ENCODE peak calls at places on chromosomes 12 and 14, in ten cellular contexts. One of them, this sample, is unnamed.

GRCh38 chr12:87160848-87161601 is 868.2 kb downstream of the C12orf50 start:
- DNase-seq in AG04450: no peak
- DNase-seq in heart right ventricle: no peak
- DNase-seq in fibroblast of pulmonary artery: no peak
- DNase-seq in BE2C: no peak
- DNase-seq in heart left ventricle: no peak
- DNase-seq in tibial nerve: no peak
- DNase-seq in HFFc6: no peak
- DNase-seq in ovary: no peak
- DNase-seq in AG04449: no peak
- DNase-seq in this sample: no peak

GRCh38 chr12:12684375-12685106 is 11.4 kb downstream of the GPR19 start:
- DNase-seq in ovary: no peak
- DNase-seq in heart left ventricle: no peak
- DNase-seq in BE2C: peak
- DNase-seq in tibial nerve: no peak
- DNase-seq in AG04450: no peak
- DNase-seq in AG04449: no peak
- DNase-seq in HFFc6: peak
- DNase-seq in heart right ventricle: peak
- DNase-seq in fibroblast of pulmonary artery: peak
- DNase-seq in this sample: no peak

GRCh38 chr14:34128665-34129064 is 177.8 kb upstream of the EGLN3 start:
- DNase-seq in tibial nerve: no peak
- DNase-seq in fibroblast of pulmonary artery: no peak
- DNase-seq in BE2C: no peak
- DNase-seq in HFFc6: no peak
- DNase-seq in heart right ventricle: peak
- DNase-seq in AG04450: no peak
- DNase-seq in heart left ventricle: peak
- DNase-seq in AG04449: no peak
- DNase-seq in ovary: no peak
- DNase-seq in this sample: no peak

GRCh38 chr12:96487214-96487613 is 2.2 kb upstream of the CFAP54 start:
- DNase-seq in heart right ventricle: no peak
- DNase-seq in tibial nerve: no peak
- DNase-seq in ovary: no peak
- DNase-seq in heart left ventricle: no peak
- DNase-seq in AG04449: no peak
- DNase-seq in BE2C: no peak
- DNase-seq in fibroblast of pulmonary artery: peak
- DNase-seq in AG04450: no peak
- DNase-seq in HFFc6: peak
- DNase-seq in this sample: no peak

GRCh38 chr12:6570264-6570887 is 2.3 kb upstream of the NOP2 start:
- DNase-seq in BE2C: peak
- DNase-seq in ovary: peak
- DNase-seq in AG04450: no peak
- DNase-seq in fibroblast of pulmonary artery: peak
- DNase-seq in AG04449: no peak
- DNase-seq in heart right ventricle: no peak
- DNase-seq in HFFc6: no peak
- DNase-seq in heart left ventricle: no peak
- DNase-seq in tibial nerve: no peak
- DNase-seq in this sample: no peak

GRCh38 chr12:12745576-12746211 is 28.5 kb downstream of the CDKN1B start:
- DNase-seq in tibial nerve: no peak
- DNase-seq in AG04449: no peak
- DNase-seq in heart right ventricle: no peak
- DNase-seq in heart left ventricle: no peak
- DNase-seq in BE2C: no peak
- DNase-seq in fibroblast of pulmonary artery: no peak
- DNase-seq in AG04450: no peak
- DNase-seq in ovary: no peak
- DNase-seq in HFFc6: no peak
- DNase-seq in this sample: no peak

GRCh38 chr14:64113279-64113678 is 180.9 kb downstream of the ESR2 start:
- DNase-seq in HFFc6: no peak
- DNase-seq in BE2C: no peak
- DNase-seq in tibial nerve: no peak
- DNase-seq in ovary: peak
- DNase-seq in fibroblast of pulmonary artery: no peak
- DNase-seq in heart right ventricle: no peak
- DNase-seq in AG04450: no peak
- DNase-seq in heart left ventricle: peak
- DNase-seq in AG04449: no peak
- DNase-seq in this sample: no peak

GRCh38 chr14:104094709-104095425 is 9.4 kb downstream of the ASPG start:
- DNase-seq in heart right ventricle: peak
- DNase-seq in ovary: peak
- DNase-seq in tibial nerve: peak
- DNase-seq in AG04449: no peak
- DNase-seq in HFFc6: peak
- DNase-seq in AG04450: no peak
- DNase-seq in heart left ventricle: peak
- DNase-seq in fibroblast of pulmonary artery: peak
- DNase-seq in BE2C: peak
- DNase-seq in this sample: no peak

GRCh38 chr14:98594156-98594555 is 677.8 kb downstream of the BCL11B start:
- DNase-seq in heart left ventricle: no peak
- DNase-seq in HFFc6: no peak
- DNase-seq in BE2C: no peak
- DNase-seq in fibroblast of pulmonary artery: no peak
- DNase-seq in AG04450: no peak
- DNase-seq in ovary: no peak
- DNase-seq in heart right ventricle: no peak
- DNase-seq in tibial nerve: no peak
- DNase-seq in AG04449: no peak
- DNase-seq in this sample: no peak

GRCh38 chr12:113439606-113440030 is 17.4 kb downstream of the SDSL start:
- DNase-seq in AG04449: no peak
- DNase-seq in HFFc6: peak
- DNase-seq in fibroblast of pulmonary artery: peak
- DNase-seq in ovary: peak
- DNase-seq in AG04450: no peak
- DNase-seq in heart left ventricle: no peak
- DNase-seq in BE2C: peak
- DNase-seq in tibial nerve: no peak
- DNase-seq in heart right ventricle: peak
- DNase-seq in this sample: no peak

GRCh38 chr14:50792058-50792477 is 38.9 kb downstream of the NIN start:
- DNase-seq in AG04450: no peak
- DNase-seq in HFFc6: no peak
- DNase-seq in heart left ventricle: no peak
- DNase-seq in tibial nerve: no peak
- DNase-seq in heart right ventricle: no peak
- DNase-seq in fibroblast of pulmonary artery: no peak
- DNase-seq in BE2C: no peak
- DNase-seq in AG04449: no peak
- DNase-seq in ovary: no peak
- DNase-seq in this sample: no peak

GRCh38 chr12:113332688-113333087 is 2.2 kb downstream of the SLC8B1 start:
- DNase-seq in heart right ventricle: no peak
- DNase-seq in heart left ventricle: no peak
- DNase-seq in fibroblast of pulmonary artery: no peak
- DNase-seq in AG04449: no peak
- DNase-seq in ovary: no peak
- DNase-seq in tibial nerve: no peak
- DNase-seq in BE2C: no peak
- DNase-seq in HFFc6: no peak
- DNase-seq in AG04450: no peak
- DNase-seq in this sample: no peak

GRCh38 chr14:22836301-22837058 is at the start of gene MMP14:
- DNase-seq in heart right ventricle: peak
- DNase-seq in AG04449: no peak
- DNase-seq in tibial nerve: peak
- DNase-seq in BE2C: no peak
- DNase-seq in heart left ventricle: peak
- DNase-seq in ovary: peak
- DNase-seq in AG04450: no peak
- DNase-seq in fibroblast of pulmonary artery: peak
- DNase-seq in HFFc6: peak
- DNase-seq in this sample: peak

DNA sequence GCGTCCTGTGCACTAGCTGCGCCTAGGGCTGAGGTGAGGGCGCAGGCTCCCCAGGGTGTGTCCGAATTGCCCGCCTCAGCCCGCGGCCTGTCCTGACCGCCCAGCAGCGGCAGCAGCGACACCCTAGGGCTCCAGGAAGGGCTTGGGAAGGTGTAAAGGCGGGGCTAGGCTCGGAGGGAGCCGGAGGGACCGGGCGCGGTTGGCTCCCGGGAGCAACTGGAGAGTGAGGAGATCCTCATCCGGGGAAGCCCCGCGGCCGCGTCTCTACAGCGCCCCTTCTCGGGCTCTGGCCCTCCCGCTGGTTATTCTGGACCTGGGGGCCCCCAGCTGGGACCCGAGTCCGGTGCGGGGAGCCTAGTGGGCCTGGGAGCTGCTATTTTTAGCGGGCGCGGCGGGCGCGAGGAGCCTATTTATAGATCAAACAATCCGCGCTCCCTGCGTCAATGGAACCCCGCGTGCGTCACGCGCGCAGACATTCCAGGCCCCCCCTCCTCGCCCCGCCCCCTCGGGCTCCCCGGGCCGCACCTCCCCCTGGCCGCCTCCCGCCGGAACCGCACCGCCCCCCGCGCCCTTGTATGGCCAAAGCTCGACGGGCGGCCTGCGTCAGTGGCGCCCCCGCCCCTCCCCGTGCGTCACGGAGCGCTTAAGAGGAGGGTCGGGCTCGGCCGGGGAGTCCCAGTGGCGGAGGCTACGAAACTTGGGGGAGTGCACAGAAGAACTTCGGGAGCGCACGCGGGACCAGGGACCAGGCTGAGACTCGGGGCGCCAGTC is at the start of gene NR4A1:
- DNase-seq in AG04450: peak
- DNase-seq in ovary: peak
- DNase-seq in heart left ventricle: peak
- DNase-seq in BE2C: peak
- DNase-seq in AG04449: no peak
- DNase-seq in heart right ventricle: peak
- DNase-seq in tibial nerve: peak
- DNase-seq in HFFc6: peak
- DNase-seq in fibroblast of pulmonary artery: peak
- DNase-seq in this sample: peak
- TF ChIP-seq CTCF in AG04450: no peak
- TF ChIP-seq CTCF in ovary: peak
- TF ChIP-seq CTCF in heart left ventricle: peak
- TF ChIP-seq CTCF in BE2C: peak
- TF ChIP-seq CTCF in AG04449: no peak
- TF ChIP-seq CTCF in heart right ventricle: peak
- TF ChIP-seq CTCF in tibial nerve: peak
- TF ChIP-seq CTCF in HFFc6: peak
- TF ChIP-seq CTCF in fibroblast of pulmonary artery: peak
- TF ChIP-seq CTCF in this sample: no peak

DNA sequence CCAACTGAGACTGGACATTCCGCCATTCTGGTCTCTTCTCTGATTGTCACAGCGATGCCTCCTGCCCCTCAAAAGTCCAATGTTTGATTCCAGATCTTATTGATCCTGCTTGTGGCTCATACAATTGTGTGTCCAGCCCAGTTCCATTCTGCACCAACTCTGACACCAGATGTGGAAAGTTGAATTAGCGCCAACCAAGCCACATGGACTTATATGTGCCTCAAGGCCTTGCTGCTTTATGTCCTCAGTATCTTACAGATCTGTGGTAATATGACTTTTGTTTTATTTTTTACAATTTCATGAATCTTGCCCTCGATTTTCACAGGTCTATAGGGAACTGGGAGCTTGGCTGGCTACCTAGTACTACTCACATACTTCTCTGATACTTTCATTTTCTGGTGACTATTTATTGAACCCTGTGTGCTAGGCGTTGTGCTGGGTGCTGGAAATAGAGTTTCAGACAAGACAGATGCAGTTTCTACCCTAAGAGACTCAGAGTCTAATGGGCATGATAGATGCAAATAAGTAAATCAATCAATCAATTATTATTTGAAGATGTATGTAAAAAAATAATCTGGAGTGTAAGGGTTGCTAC is 472.0 kb downstream of the TMTC2 start:
- DNase-seq in HFFc6: no peak
- DNase-seq in fibroblast of pulmonary artery: no peak
- DNase-seq in tibial nerve: no peak
- DNase-seq in heart left ventricle: no peak
- DNase-seq in heart right ventricle: no peak
- DNase-seq in ovary: no peak
- DNase-seq in AG04450: no peak
- DNase-seq in AG04449: no peak
- DNase-seq in BE2C: no peak
- DNase-seq in this sample: no peak
- TF ChIP-seq CTCF in HFFc6: no peak
- TF ChIP-seq CTCF in fibroblast of pulmonary artery: no peak
- TF ChIP-seq CTCF in tibial nerve: no peak
- TF ChIP-seq CTCF in heart left ventricle: no peak
- TF ChIP-seq CTCF in heart right ventricle: no peak
- TF ChIP-seq CTCF in ovary: no peak
- TF ChIP-seq CTCF in AG04450: no peak
- TF ChIP-seq CTCF in AG04449: no peak
- TF ChIP-seq CTCF in BE2C: no peak
- TF ChIP-seq CTCF in this sample: no peak

GRCh38 chr12:105759172-105759571 is 379.6 kb downstream of the NUAK1 start:
- DNase-seq in heart right ventricle: no peak
- DNase-seq in AG04450: no peak
- DNase-seq in BE2C: no peak
- DNase-seq in fibroblast of pulmonary artery: no peak
- DNase-seq in HFFc6: no peak
- DNase-seq in ovary: no peak
- DNase-seq in tibial nerve: no peak
- DNase-seq in AG04449: no peak
- DNase-seq in heart left ventricle: no peak
- DNase-seq in this sample: no peak
- TF ChIP-seq CTCF in heart right ventricle: no peak
- TF ChIP-seq CTCF in AG04450: no peak
- TF ChIP-seq CTCF in BE2C: no peak
- TF ChIP-seq CTCF in fibroblast of pulmonary artery: peak
- TF ChIP-seq CTCF in HFFc6: peak
- TF ChIP-seq CTCF in ovary: no peak
- TF ChIP-seq CTCF in tibial nerve: no peak
- TF ChIP-seq CTCF in AG04449: no peak
- TF ChIP-seq CTCF in heart left ventricle: no peak
- TF ChIP-seq CTCF in this sample: no peak

DNA sequence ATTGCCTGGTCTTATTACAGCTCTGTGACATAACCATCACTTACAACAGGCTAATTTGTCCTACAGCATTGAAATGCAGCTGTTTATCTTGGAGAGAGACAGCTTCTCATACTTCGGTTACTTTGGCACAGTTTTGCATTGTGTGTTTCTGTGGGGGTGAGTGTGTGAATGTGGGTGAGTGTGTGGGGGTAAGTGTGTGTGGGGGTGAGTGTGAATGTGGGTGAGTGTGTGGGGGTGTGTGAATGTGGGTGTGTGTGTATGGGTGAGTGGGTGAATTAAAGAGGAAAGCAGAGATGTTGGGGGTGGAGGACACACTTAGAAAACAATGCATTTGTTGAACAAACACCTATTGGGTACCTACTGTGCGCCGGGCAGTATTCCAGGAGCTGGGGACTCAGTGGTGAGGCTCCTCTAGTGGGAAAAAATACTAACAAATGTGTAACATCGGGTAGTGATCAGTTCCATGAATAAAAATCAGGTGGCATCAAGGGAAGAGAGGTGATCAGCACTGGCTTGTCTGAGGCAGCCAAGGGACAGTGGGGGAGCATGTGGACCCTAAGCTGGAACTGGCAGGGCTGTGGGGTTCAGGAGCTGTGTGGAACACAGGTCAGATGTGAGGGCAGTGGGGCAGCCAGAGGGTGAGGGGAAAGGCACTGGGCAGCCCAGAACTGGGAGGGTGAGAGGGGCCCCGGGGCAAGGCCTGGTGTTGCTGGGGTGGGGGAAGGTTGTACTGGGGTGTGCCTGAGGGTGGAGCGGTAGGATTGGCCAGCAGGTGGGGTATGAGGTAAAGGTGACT is 44.1 kb upstream of the AMN start:
- DNase-seq in AG04450: no peak
- DNase-seq in HFFc6: no peak
- DNase-seq in AG04449: no peak
- DNase-seq in ovary: no peak
- DNase-seq in fibroblast of pulmonary artery: no peak
- DNase-seq in heart right ventricle: no peak
- DNase-seq in tibial nerve: no peak
- DNase-seq in BE2C: no peak
- DNase-seq in heart left ventricle: no peak
- DNase-seq in this sample: no peak
- TF ChIP-seq CTCF in AG04450: no peak
- TF ChIP-seq CTCF in HFFc6: no peak
- TF ChIP-seq CTCF in AG04449: no peak
- TF ChIP-seq CTCF in ovary: no peak
- TF ChIP-seq CTCF in fibroblast of pulmonary artery: no peak
- TF ChIP-seq CTCF in heart right ventricle: no peak
- TF ChIP-seq CTCF in tibial nerve: no peak
- TF ChIP-seq CTCF in BE2C: no peak
- TF ChIP-seq CTCF in heart left ventricle: no peak
- TF ChIP-seq CTCF in this sample: no peak